ENCODE peak calls at places on chromosome 16, in five cellular contexts. Z, I, O, F and L are unnamed samples.

GRCh38 chr16:3022208-3022696 is 1.5 kb downstream of the HCFC1R1 start:
- DNase-seq in Z (peak; percentile 86), I (peak; percentile 93), O (peak; percentile 86), F (no peak), L (peak; percentile 89)

GRCh38 chr16:53893731-53894435 is 189.9 kb downstream of the FTO start:
- DNase-seq in Z (peak; percentile 48), O (peak; percentile 21), F (no peak), I (peak; percentile 31), L (no peak)

GRCh38 chr16:69503244-69503643 is 62.5 kb upstream of the NFAT5 start:
- DNase-seq in I (no peak), F (no peak), Z (no peak), O (no peak), L (no peak)

GRCh38 chr16:77679901-77680300 is 42.4 kb upstream of the NUDT7 start:
- DNase-seq in Z (no peak), I (peak; percentile 14), O (no peak), F (no peak), L (no peak)

GRCh38 chr16:50313596-50314483 is 47.5 kb downstream of the ADCY7 start:
- DNase-seq in Z (no peak), I (no peak), O (no peak), F (no peak), L (peak; percentile 41)

GRCh38 chr16:50372611-50373344 is 4.0 kb upstream of the BRD7 start:
- DNase-seq in I (peak; percentile 35), F (no peak), O (peak; percentile 4), Z (no peak), L (no peak)

GRCh38 chr16:50067290-50067853 is 1.6 kb downstream of the HEATR3 start:
- DNase-seq in F (no peak), O (peak; percentile 46), I (peak; percentile 45), Z (no peak), L (peak; percentile 41)

GRCh38 chr16:51825740-51826139 is 674.7 kb upstream of the SALL1 start:
- DNase-seq in Z (no peak), F (no peak), O (no peak), I (no peak), L (no peak)

GRCh38 chr16:82756283-82756599 is 129.5 kb downstream of the CDH13 start:
- DNase-seq in Z (no peak), I (no peak), F (no peak), O (no peak), L (no peak)

GRCh38 chr16:52721331-52721730 is 174.4 kb upstream of the TOX3 start:
- DNase-seq in F (no peak), Z (no peak), O (no peak), I (no peak), L (no peak)

GRCh38 chr16:57608462-57609113 is 19.8 kb upstream of the ADGRG1 start:
- DNase-seq in O (no peak), F (no peak), Z (no peak), I (no peak), L (peak; percentile 59)

GRCh38 chr16:71645450-71645849 is 19.5 kb downstream of the MARVELD3 start:
- DNase-seq in F (no peak), I (peak; percentile 63), O (no peak), Z (no peak), L (peak; percentile 76)

GRCh38 chr16:48542020-48542473 is 67.9 kb downstream of the N4BP1 start:
- DNase-seq in O (no peak), I (peak; percentile 66), Z (peak; percentile 42), F (no peak), L (peak; percentile 73)

GRCh38 chr16:668519-669171 is 713 bp downstream of the RHOT2 start:
- DNase-seq in Z (no peak), I (no peak), O (no peak), F (no peak), L (peak; percentile 73)

GRCh38 chr16:66741131-66741900 is 10.1 kb downstream of the DYNC1LI2 start:
- DNase-seq in I (peak; percentile 77), Z (peak; percentile 91), F (no peak), O (peak; percentile 71), L (no peak)

DNA sequence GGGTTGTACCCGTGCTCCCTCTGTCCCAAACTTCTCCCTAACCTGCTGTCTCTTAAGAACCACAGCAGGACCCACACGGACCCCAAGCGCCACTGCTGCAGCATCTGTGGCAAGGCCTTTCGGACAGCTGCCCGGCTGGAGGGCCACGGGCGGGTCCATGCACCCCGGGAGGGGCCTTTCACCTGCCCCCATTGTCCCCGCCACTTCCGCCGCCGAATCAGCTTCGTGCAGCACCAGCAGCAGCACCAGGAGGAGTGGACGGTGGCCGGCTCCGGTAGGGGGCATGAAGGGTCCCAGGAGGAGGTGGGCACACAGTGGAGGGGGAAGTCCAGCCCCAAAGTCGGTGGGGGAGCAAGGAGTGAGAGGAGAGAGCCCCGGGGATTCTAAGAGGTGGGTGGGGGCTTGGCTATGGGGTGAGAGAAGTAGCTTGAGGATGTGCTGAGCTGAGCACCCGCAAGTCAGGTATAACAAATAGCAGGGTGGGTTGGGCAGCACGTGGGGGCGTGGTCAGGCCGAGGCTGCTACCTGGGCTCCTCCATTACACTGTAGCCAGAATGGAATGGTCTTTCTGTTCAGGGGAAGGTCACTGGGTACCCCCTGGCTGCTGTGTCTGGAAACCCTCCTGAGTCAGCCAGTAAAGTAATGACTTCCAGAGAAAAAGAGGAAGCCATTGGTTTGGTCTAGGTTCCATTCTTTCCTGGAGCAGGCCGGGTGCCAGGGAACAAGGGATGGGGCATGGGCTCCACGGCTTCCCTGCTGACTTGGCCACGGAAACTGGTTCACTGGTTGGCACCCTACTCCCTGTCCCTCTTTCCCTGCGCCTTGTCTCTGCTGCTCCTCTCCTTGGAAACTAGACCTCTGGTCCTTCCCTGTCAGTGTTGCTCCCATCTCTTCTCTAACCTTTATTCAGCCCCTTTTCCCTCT is 7.1 kb downstream of the PRSS53 start:
- DNase-seq in I (no peak), O (no peak), F (no peak), Z (no peak), L (peak; percentile 55)
- H3K4me3 ChIP-seq in I (no peak overlapping the region), O (no peak overlapping the region), F (no peak overlapping the region), Z (no peak overlapping the region), L (no peak overlapping the region)

GRCh38 chr16:85615014-85615851 is 2.1 kb downstream of the GSE1 start:
- DNase-seq in O (no peak), F (no peak), Z (peak; percentile 80), I (peak; percentile 66), L (peak; percentile 85)
- H3K4me3 ChIP-seq in O (no peak overlapping the region), F (peak overlapping the region; percentile 95), Z (peak overlapping the region; percentile 68), I (peak overlapping the region; percentile 96), L (peak overlapping the region; percentile 89)

GRCh38 chr16:81702506-81702905 is 76.6 kb upstream of the PLCG2 start:
- DNase-seq in I (no peak), F (no peak), Z (no peak), O (no peak), L (no peak)

GRCh38 chr16:81700780-81701165 is 78.3 kb upstream of the PLCG2 start:
- DNase-seq in Z (no peak), F (no peak), I (no peak), O (no peak), L (no peak)

GRCh38 chr16:81701296-81701970 is 77.7 kb upstream of the PLCG2 start:
- DNase-seq in I (no peak), O (no peak), F (no peak), Z (no peak), L (no peak)

GRCh38 chr16:81705261-81705660 is 73.8 kb upstream of the PLCG2 start:
- DNase-seq in Z (no peak), I (no peak), F (no peak), O (no peak), L (no peak)

DNA sequence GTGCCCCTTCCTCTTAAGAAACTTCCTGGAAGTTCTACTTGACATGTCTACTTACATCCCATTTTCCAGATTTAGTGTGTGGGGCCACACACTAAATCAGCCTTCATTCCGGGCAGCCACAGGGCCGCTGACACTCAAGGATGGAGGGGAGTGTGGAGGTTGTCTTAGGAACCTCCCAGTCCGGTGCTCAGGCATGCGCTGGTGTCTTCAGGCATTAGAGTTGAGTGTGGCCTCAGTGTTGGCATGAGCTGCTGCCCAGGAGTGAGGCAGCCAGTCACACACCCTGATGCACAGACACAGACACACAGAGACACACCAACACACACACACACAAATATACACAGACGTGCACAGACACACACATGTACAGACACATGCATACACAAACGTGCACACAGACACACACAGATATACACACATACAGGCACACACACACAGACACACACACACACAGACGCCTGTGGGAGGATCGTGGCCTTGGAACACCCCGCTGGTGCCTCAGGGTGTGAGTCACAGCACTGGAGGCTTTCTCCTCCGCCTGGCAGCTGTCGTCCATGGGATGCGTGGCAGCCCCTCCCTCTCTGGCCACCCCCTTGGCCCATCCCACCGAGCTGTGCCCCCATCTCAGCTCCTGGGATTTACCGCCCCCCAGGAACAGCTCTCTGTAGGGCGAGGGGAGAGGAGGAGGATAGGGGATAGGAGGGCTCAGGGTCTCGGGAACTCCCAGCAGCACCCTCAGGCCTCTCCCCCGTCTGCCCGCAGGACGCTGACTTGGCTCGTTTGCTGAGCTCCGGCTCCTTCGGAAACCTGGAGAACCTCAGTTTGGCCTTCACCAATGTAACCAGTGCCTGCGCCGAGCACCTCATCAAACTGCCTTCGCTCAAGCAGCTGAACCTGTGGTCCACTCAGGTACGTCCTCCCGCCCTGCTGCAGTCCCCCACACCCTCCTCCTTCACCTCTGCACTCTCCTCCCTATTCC is 75.6 kb upstream of the PLCG2 start:
- DNase-seq in Z (no peak), I (peak; percentile 92), F (no peak), O (peak; percentile 87), L (no peak)
- H3K4me3 ChIP-seq in Z (no peak overlapping the region), I (peak overlapping the region; percentile 28), F (no peak overlapping the region), O (peak overlapping the region; percentile 58), L (no peak overlapping the region)

GRCh38 chr16:21302898-21303528 is 24.9 kb upstream of the CRYM start:
- DNase-seq in F (peak; percentile 55), O (peak; percentile 52), I (peak; percentile 72), Z (no peak), L (no peak)

GRCh38 chr16:21301895-21302291 is 23.8 kb upstream of the CRYM start:
- DNase-seq in O (no peak), F (no peak), Z (no peak), I (no peak), L (no peak)

GRCh38 chr16:21300309-21301167 is 22.4 kb upstream of the CRYM start:
- DNase-seq in Z (peak; percentile 99), I (peak; percentile 99), O (peak; percentile 99), F (peak; percentile 93), L (peak; percentile 86)

GRCh38 chr16:21301168-21301894 is 23.2 kb upstream of the CRYM start:
- DNase-seq in O (no peak), I (peak; percentile 93), F (peak; percentile 66), Z (peak; percentile 88), L (peak; percentile 91)

DNA sequence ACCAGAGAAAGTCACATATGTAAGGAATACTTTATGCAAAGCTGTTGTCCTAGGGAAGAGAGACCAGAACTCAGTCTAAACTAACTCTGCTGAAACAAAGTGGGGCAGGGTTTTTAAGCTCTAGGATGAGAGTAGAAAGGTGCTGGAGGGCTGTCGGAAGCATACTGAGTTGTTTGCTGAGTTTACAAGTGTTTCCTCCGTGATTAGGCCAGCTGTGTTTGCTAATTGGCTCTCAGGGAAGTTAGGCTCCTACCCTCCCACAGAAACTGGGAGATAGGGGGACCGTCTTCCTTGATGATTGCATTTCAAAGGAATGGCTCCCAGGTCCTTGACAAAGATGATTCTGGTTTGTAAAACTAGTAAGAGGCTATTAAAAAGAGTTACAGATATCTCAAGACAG is 24.4 kb upstream of the CRYM start:
- DNase-seq in Z (no peak), I (no peak), F (no peak), O (no peak), L (peak; percentile 51)
- H3K4me3 ChIP-seq in Z (no peak overlapping the region), I (peak overlapping the region; percentile 63), F (peak overlapping the region; percentile 90), O (peak overlapping the region; percentile 78), L (no peak overlapping the region)

GRCh38 chr16:87806608-87807546 is 41.1 kb upstream of the KLHDC4 start:
- DNase-seq in Z (peak; percentile 24), I (peak; percentile 85), O (peak; percentile 76), F (no peak), L (peak; percentile 63)
- H3K4me3 ChIP-seq in Z (peak overlapping the region; percentile 15), I (peak overlapping the region; percentile 31), O (peak overlapping the region; percentile 63), F (peak overlapping the region; percentile 24), L (no peak overlapping the region)

GRCh38 chr16:27214084-27214961 is 11.0 kb downstream of the KDM8 start:
- DNase-seq in O (no peak), Z (no peak), I (no peak), F (no peak), L (no peak)
- H3K4me3 ChIP-seq in O (no peak overlapping the region), Z (no peak overlapping the region), I (no peak overlapping the region), F (no peak overlapping the region), L (no peak overlapping the region)